ENCODE peak calls at places on chromosomes 6 and 20, in four cellular contexts. P is GM03348, O is NCI-H82, C is activated T-cell treated with anti-CD3 and anti-CD28 coated beads for 1 hour. Y is an unnamed sample.

GRCh38 chr6:26420607-26421235 is 18.6 kb downstream of the BTN3A1 start:
- DNase-seq in P (peak), O (peak), C (no peak), Y (peak)

GRCh38 chr6:140437619-140438345 is 1063.3 kb upstream of the CITED2 start:
- DNase-seq in P (no peak), O (peak), C (no peak), Y (peak)

GRCh38 chr6:152309648-152310047 is 327.5 kb downstream of the SYNE1 start:
- DNase-seq in P (no peak), O (no peak), C (peak), Y (no peak)

GRCh38 chr6:107657755-107658461 is 166.2 kb downstream of the SCML4 start:
- DNase-seq in P (no peak), O (no peak), C (no peak), Y (no peak)

GRCh38 chr20:17680128-17680835 is 1.8 kb downstream of the RRBP1 start:
- DNase-seq in P (peak), O (peak), C (no peak), Y (peak)

GRCh38 chr20:38210741-38211140 is 45.7 kb upstream of the TGM2 start:
- DNase-seq in P (peak), O (no peak), C (no peak), Y (no peak)

GRCh38 chr20:50931306-50932015 is at the start of gene ADNP:
- DNase-seq in P (peak), O (peak), C (peak), Y (peak)

GRCh38 chr6:129498950-129499870 is 210.8 kb downstream of the ARHGAP18 start:
- DNase-seq in P (peak), O (peak), C (no peak), Y (peak)

GRCh38 chr6:87308970-87309369 is 13.4 kb upstream of the SMIM8 start:
- DNase-seq in P (no peak), O (no peak), C (no peak), Y (no peak)

GRCh38 chr20:63059684-63060056 is 52.9 kb upstream of the BHLHE23 start:
- DNase-seq in P (no peak), O (no peak), C (no peak), Y (no peak)

GRCh38 chr20:17613328-17614175 is 43.7 kb downstream of the DSTN start:
- DNase-seq in P (peak), O (no peak), C (no peak), Y (no peak)

GRCh38 chr20:20491784-20492145 is 123.9 kb downstream of the INSM1 start:
- DNase-seq in P (no peak), O (no peak), C (no peak), Y (no peak)

GRCh38 chr20:21681932-21682318 is 23.5 kb upstream of the PAX1 start:
- DNase-seq in P (no peak), O (no peak), C (no peak), Y (no peak)

GRCh38 chr20:44615876-44616603 is 33.7 kb downstream of the PKIG start:
- DNase-seq in P (no peak), O (no peak), C (no peak), Y (no peak)

GRCh38 chr20:62570897-62571666 is 71.2 kb upstream of the SLCO4A1 start:
- DNase-seq in P (no peak), O (no peak), C (no peak), Y (no peak)

GRCh38 chr6:124551711-124552233 is 410.5 kb upstream of the RNF217 start:
- DNase-seq in P (no peak), O (no peak), C (no peak), Y (no peak)

GRCh38 chr6:82906489-82906888 is 159.2 kb downstream of the UBE3D start:
- DNase-seq in P (no peak), O (no peak), C (no peak), Y (no peak)

GRCh38 chr6:490251-491037 is 98.9 kb downstream of the IRF4 start:
- DNase-seq in P (no peak), O (no peak), C (no peak), Y (no peak)

GRCh38 chr20:5504061-5504739 is 187.4 kb upstream of the PROKR2 start:
- DNase-seq in P (peak), O (peak), C (no peak), Y (no peak)

GRCh38 chr6:15774011-15774410 is 111.2 kb upstream of the DTNBP1 start:
- DNase-seq in P (no peak), O (no peak), C (no peak), Y (no peak)

GRCh38 chr6:168109171-168109570 is 30.2 kb upstream of the FRMD1 start:
- DNase-seq in P (no peak), O (no peak), C (no peak), Y (no peak)

GRCh38 chr6:168265827-168266815 is 53.5 kb downstream of the DACT2 start:
- DNase-seq in P (no peak), O (no peak), C (no peak), Y (no peak)

GRCh38 chr6:44059359-44060342 is 67.6 kb downstream of the MRPL14 start:
- DNase-seq in P (peak), O (no peak), C (no peak), Y (no peak)

GRCh38 chr6:13733178-13733851 is 21.7 kb upstream of the RANBP9 start:
- DNase-seq in P (peak), O (no peak), C (no peak), Y (no peak)

GRCh38 chr6:144955853-144956252 is 670.7 kb downstream of the UTRN start:
- DNase-seq in P (no peak), O (no peak), C (no peak), Y (no peak)

GRCh38 chr6:78492351-78493010 is 374.9 kb upstream of the IRAK1BP1 start:
- DNase-seq in P (peak), O (no peak), C (no peak), Y (no peak)

GRCh38 chr6:13495818-13496217 is 8.4 kb upstream of the GFOD1 start:
- DNase-seq in P (no peak), O (no peak), C (no peak), Y (no peak)

GRCh38 chr6:75205776-75206334 is at the start of gene COL12A1:
- DNase-seq in P (peak), O (peak), C (no peak), Y (peak)

GRCh38 chr6:25366785-25367657 is 87.8 kb downstream of the CARMIL1 start:
- DNase-seq in P (no peak), O (no peak), C (no peak), Y (no peak)

GRCh38 chr20:40678286-40678835 is 10.7 kb downstream of the MAFB start:
- DNase-seq in P (no peak), O (no peak), C (no peak), Y (no peak)